ENCODE peak calls at places on chromosomes 2 and 18, in six cellular contexts. N, L, T, O, R and F are unnamed samples.

GRCh38 chr18:59448546-59448945 is 89.5 kb upstream of the LMAN1 start:
- DNase-seq in R (no peak), T (peak; percentile 24), N (no peak), L (no peak), O (no peak), F (no peak)

GRCh38 chr2:106644623-106645022 is 157.5 kb downstream of the CD8B2 start:
- DNase-seq in R (no peak), O (no peak), T (no peak), L (no peak), N (no peak), F (no peak)

GRCh38 chr2:70024284-70024683 is 62.9 kb upstream of the ASPRV1 start:
- DNase-seq in R (no peak), N (no peak), T (no peak), O (no peak), L (no peak), F (no peak)

GRCh38 chr2:28319118-28320008 is 73.3 kb upstream of the FOSL2 start:
- DNase-seq in L (no peak), T (no peak), N (no peak), R (no peak), O (no peak), F (no peak)

GRCh38 chr2:231786177-231786916 is at the start of gene COPS7B:
- DNase-seq in R (peak; percentile 87), L (peak; percentile 74), T (peak; percentile 41), O (peak; percentile 82), N (peak; percentile 68), F (peak; percentile 85)

GRCh38 chr2:227617316-227618250 is at the start of gene SCYGR4:
- DNase-seq in N (no peak), O (no peak), T (no peak), L (no peak), R (no peak), F (no peak)

GRCh38 chr2:179861027-179861776 is at the start of gene ZNF385B:
- DNase-seq in N (peak; percentile 3), L (no peak), T (no peak), R (no peak), O (no peak), F (peak; percentile 64)

GRCh38 chr18:58446661-58447060 is 182.2 kb downstream of the ALPK2 start:
- DNase-seq in L (no peak), O (no peak), N (no peak), R (no peak), T (no peak), F (no peak)

GRCh38 chr2:133139847-133140533 is 428.3 kb downstream of the NCKAP5 start:
- DNase-seq in L (no peak), T (no peak), O (no peak), R (no peak), N (no peak), F (no peak)

GRCh38 chr2:105873721-105874120 is 129.0 kb downstream of the NCK2 start:
- DNase-seq in O (peak; percentile 67), N (peak; percentile 55), R (peak; percentile 83), T (peak; percentile 38), L (no peak), F (peak; percentile 24)

GRCh38 chr2:238202326-238203103 is 980 bp downstream of the ILKAP start:
- DNase-seq in L (no peak), T (no peak), O (no peak), R (peak; percentile 14), N (peak; percentile 42), F (no peak)

GRCh38 chr2:233976087-233976486 is 58.9 kb downstream of the TRPM8 start:
- DNase-seq in O (no peak), T (no peak), N (no peak), R (no peak), L (no peak), F (no peak)

GRCh38 chr2:169507698-169508097 is 1.8 kb upstream of the KLHL41 start:
- DNase-seq in R (no peak), L (no peak), O (no peak), N (peak; percentile 72), T (peak; percentile 42), F (no peak)

GRCh38 chr2:10257036-10257435 is 45.7 kb upstream of the HPCAL1 start:
- DNase-seq in L (no peak), N (no peak), O (no peak), T (no peak), R (no peak), F (no peak)

GRCh38 chr18:51194604-51195003 is 2.9 kb downstream of the MEX3C start:
- DNase-seq in T (no peak), O (no peak), N (no peak), L (no peak), R (no peak), F (no peak)

GRCh38 chr2:235191933-235192332 is 240.1 kb downstream of the SH3BP4 start:
- DNase-seq in R (no peak), N (no peak), O (no peak), L (no peak), T (no peak), F (no peak)

GRCh38 chr2:217164008-217164407 is 304.1 kb upstream of the TNP1 start:
- DNase-seq in O (no peak), N (no peak), T (no peak), L (no peak), R (no peak), F (no peak)

GRCh38 chr2:133955174-133955573 is 298.7 kb upstream of the MGAT5 start:
- DNase-seq in L (no peak), O (no peak), T (no peak), N (no peak), R (no peak), F (no peak)

GRCh38 chr2:64982311-64982857 is 6.8 kb upstream of the SLC1A4 start:
- DNase-seq in O (no peak), T (no peak), N (no peak), L (no peak), R (no peak), F (no peak)

GRCh38 chr2:230599854-230600253 is 112.8 kb upstream of the CAB39 start:
- DNase-seq in L (no peak), N (no peak), O (no peak), R (no peak), T (no peak), F (no peak)

GRCh38 chr2:193806088-193806774 is 1611.5 kb upstream of the TMEFF2 start:
- DNase-seq in L (no peak), T (no peak), O (no peak), R (no peak), N (no peak), F (no peak)

GRCh38 chr2:44075536-44075935 is 79.7 kb upstream of the LRPPRC start:
- DNase-seq in L (no peak), R (no peak), N (no peak), T (no peak), O (no peak), F (peak; percentile 87)

GRCh38 chr2:216236486-216236885 is 127.3 kb downstream of the XRCC5 start:
- DNase-seq in R (no peak), L (no peak), T (no peak), N (no peak), O (no peak), F (peak; percentile 13)

GRCh38 chr2:133884739-133885381 is 316.6 kb upstream of the NCKAP5 start:
- DNase-seq in O (no peak), R (no peak), T (no peak), N (no peak), L (no peak), F (no peak)

GRCh38 chr2:90069290-90069894 is 1377.9 kb downstream of the RPIA start:
- DNase-seq in L (no peak), T (no peak), R (peak; percentile 11), N (peak; percentile 25), O (no peak), F (peak; percentile 62)

GRCh38 chr2:188786368-188786781 is 187.8 kb upstream of the COL3A1 start:
- DNase-seq in T (no peak), L (no peak), R (no peak), N (peak; percentile 22), O (no peak), F (no peak)

GRCh38 chr18:66046025-66046602 is 295.3 kb downstream of the CDH7 start:
- DNase-seq in O (no peak), L (no peak), R (no peak), T (no peak), N (no peak), F (no peak)

GRCh38 chr2:20381457-20381856 is 30.8 kb upstream of the PUM2 start:
- DNase-seq in R (no peak), L (no peak), O (no peak), N (no peak), T (no peak), F (no peak)

GRCh38 chr2:61229936-61230335 is 67.9 kb downstream of the C2orf74 start:
- DNase-seq in R (no peak), L (no peak), O (no peak), N (no peak), T (no peak), F (no peak)

GRCh38 chr2:102000012-102000411 is 8.3 kb downstream of the IL1R2 start:
- DNase-seq in N (no peak), T (no peak), L (no peak), O (no peak), R (no peak), F (no peak)

GRCh38 chr2:197088694-197089093 is 162.2 kb upstream of the PGAP1 start:
- DNase-seq in N (no peak), L (no peak), T (no peak), O (no peak), R (no peak), F (no peak)

GRCh38 chr18:28080876-28081300 is 96.0 kb downstream of the CDH2 start:
- DNase-seq in N (no peak), T (no peak), L (no peak), O (no peak), R (no peak), F (no peak)

GRCh38 chr2:113203901-113204519 is 30.2 kb downstream of the PSD4 start:
- DNase-seq in T (peak; percentile 39), N (peak; percentile 75), O (peak; percentile 70), L (peak; percentile 45), R (peak; percentile 75), F (peak; percentile 73)

GRCh38 chr18:26549103-26549485 is 741 bp upstream of the KCTD1 start:
- DNase-seq in R (peak; percentile 11), L (no peak), O (no peak), N (peak; percentile 48), T (no peak), F (peak; percentile 41)

GRCh38 chr2:218964041-218964771 is 4.7 kb downstream of the CDK5R2 start:
- DNase-seq in L (no peak), T (peak; percentile 93), R (no peak), O (no peak), N (peak; percentile 48), F (peak; percentile 6)